ENCODE peak calls at places on chromosomes 12 and 14, in five cellular contexts. Y is transverse colon, A is heart left ventricle, O is endothelial cell, X is neural progenitor cell. G is an unnamed sample.

GRCh38 chr14:69012251-69012953 is 33.3 kb upstream of the ACTN1 start:
- DNase-seq in Y (no peak), A (no peak), O (no peak), X (no peak), G (no peak)

GRCh38 chr14:100784523-100785337 is 41.2 kb upstream of the MEG3 start:
- DNase-seq in Y (no peak), A (peak; percentile 28), O (no peak), X (no peak), G (no peak)

GRCh38 chr12:45148619-45149018 is 67.3 kb upstream of the ANO6 start:
- DNase-seq in Y (no peak), A (no peak), O (no peak), X (no peak), G (no peak)

GRCh38 chr14:100438678-100439592 is 115.8 kb downstream of the SLC25A47 start:
- DNase-seq in Y (peak; percentile 87), A (no peak), O (no peak), X (no peak), G (no peak)

GRCh38 chr12:91140660-91141045 is 29.4 kb upstream of the LUM start:
- DNase-seq in Y (no peak), A (no peak), O (no peak), X (no peak), G (no peak)

GRCh38 chr12:54958048-54958658 is 26.4 kb downstream of the TESPA1 start:
- DNase-seq in Y (peak; percentile 29), A (no peak), O (peak; percentile 55), X (peak; percentile 74), G (no peak)

GRCh38 chr12:3718100-3718499 is 34.8 kb downstream of the CRACR2A start:
- DNase-seq in Y (no peak), A (peak; percentile 66), O (no peak), X (no peak), G (no peak)

GRCh38 chr12:94640134-94640928 is 10.0 kb downstream of the TMCC3 start:
- DNase-seq in Y (peak; percentile 17), A (no peak), O (no peak), X (no peak), G (no peak)

GRCh38 chr14:75443203-75443969 is 15.6 kb downstream of the JDP2 start:
- DNase-seq in Y (no peak), A (no peak), O (no peak), X (no peak), G (no peak)

GRCh38 chr12:120247183-120247582 is 18.3 kb downstream of the PXN start:
- DNase-seq in Y (no peak), A (no peak), O (no peak), X (no peak), G (no peak)

GRCh38 chr12:13049816-13050215 is 5.6 kb downstream of the FAM234B start:
- DNase-seq in Y (no peak), A (no peak), O (peak; percentile 15), X (no peak), G (no peak)

GRCh38 chr14:101458536-101459391 is 102.5 kb upstream of the DIO3 start:
- DNase-seq in Y (no peak), A (no peak), O (no peak), X (peak; percentile 73), G (no peak)

GRCh38 chr14:75283884-75284563 is 5.4 kb downstream of the FOS start:
- DNase-seq in Y (peak; percentile 78), A (no peak), O (no peak), X (no peak), G (no peak)

GRCh38 chr12:67220065-67220464 is 49.1 kb upstream of the CAND1 start:
- DNase-seq in Y (peak; percentile 11), A (no peak), O (peak; percentile 16), X (peak; percentile 32), G (no peak)
- TF ChIP-seq CTCF in Y (peak; percentile 20), A (peak; percentile 38), O (no peak), X (peak; percentile 45), G (no peak)

GRCh38 chr14:97299661-97300060 is 502.5 kb downstream of the VRK1 start:
- DNase-seq in Y (no peak), A (no peak), O (no peak), X (peak; percentile 55), G (no peak)
- TF ChIP-seq CTCF in Y (no peak), A (no peak), O (no peak), X (peak; percentile 61), G (no peak)

GRCh38 chr12:6049992-6050391 is 74.5 kb downstream of the VWF start:
- DNase-seq in Y (no peak), A (no peak), O (no peak), X (no peak), G (no peak)
- TF ChIP-seq CTCF in Y (no peak), A (no peak), O (no peak), X (no peak), G (no peak)

DNA sequence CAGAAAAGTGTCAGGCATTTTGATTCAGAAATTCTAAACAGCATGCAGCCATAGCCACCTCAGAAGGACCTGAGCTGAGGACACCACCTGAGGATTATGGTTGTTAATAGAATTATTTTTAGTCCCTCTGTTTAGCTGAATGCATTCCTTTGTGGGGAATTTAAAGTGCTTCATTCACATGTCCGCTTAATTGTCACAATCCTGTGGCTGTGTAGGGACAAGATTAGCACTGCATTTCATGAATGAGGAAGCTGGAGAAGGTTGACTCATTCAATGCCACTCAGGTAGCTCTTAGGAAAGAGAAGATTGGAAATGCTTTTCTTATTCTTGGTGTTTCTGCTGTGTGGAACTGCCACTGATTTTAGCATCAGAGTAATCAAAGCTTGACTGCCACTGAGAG is 42.0 kb upstream of the KRR1 start:
- DNase-seq in Y (no peak), A (no peak), O (no peak), X (peak; percentile 49), G (no peak)
- TF ChIP-seq CTCF in Y (no peak), A (no peak), O (no peak), X (no peak), G (no peak)

GRCh38 chr12:50621435-50622304 is 116.9 kb downstream of the DIP2B start:
- DNase-seq in Y (peak; percentile 40), A (no peak), O (no peak), X (peak; percentile 73), G (no peak)

GRCh38 chr12:50619610-50619958 is 114.8 kb downstream of the DIP2B start:
- DNase-seq in Y (no peak), A (no peak), O (no peak), X (no peak), G (no peak)

GRCh38 chr12:50618864-50619609 is 114.3 kb downstream of the DIP2B start:
- DNase-seq in Y (peak; percentile 52), A (no peak), O (no peak), X (no peak), G (no peak)

GRCh38 chr12:50620975-50621360 is 116.2 kb downstream of the DIP2B start:
- DNase-seq in Y (no peak), A (no peak), O (no peak), X (no peak), G (no peak)

DNA sequence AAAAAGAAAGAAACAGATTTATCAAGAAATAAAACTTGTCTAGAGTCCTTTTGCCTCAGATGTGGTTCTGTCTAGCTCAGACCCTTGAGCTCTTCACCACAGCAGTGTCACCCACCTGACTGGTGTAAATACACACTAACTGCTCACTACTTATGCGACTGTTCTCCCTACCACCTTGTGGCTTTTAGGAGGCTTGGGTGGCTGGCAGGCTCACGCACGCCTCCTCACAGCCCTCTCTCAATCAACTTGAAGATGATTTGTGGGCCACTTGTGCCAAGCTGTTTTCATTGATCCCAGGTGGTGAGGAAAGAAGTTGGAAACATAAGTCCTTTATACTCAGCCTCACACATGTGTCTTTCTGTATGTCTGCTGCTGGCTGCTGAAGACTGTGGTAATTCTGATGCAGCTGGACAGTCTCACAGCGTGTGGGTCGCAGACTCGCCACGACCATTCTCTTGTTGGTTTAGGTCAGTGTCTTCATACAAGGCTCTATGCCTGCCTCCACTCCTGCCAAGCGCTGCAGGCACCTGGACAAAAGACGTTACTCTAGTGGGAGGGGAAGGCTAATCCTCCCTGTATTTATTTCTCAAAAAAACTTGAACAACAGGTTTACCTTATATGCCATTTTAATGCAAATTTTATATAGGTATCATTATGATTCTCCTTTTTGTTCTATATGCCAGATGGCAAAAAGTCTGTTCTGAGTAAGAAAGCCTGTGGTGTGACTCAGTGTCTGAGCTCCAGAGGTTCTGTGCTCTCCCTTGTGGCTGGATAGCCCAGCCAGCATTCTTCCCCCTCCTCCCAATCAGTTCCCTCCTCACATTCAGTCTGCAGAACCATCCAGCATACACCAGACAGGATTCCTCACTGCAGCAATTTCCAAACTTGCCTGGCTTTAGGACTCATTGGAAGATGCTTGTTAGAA is 115.5 kb downstream of the DIP2B start:
- DNase-seq in Y (no peak), A (no peak), O (no peak), X (peak; percentile 55), G (no peak)
- TF ChIP-seq CTCF in Y (no peak), A (no peak), O (no peak), X (no peak), G (no peak)

GRCh38 chr12:22551624-22552023 is 7.3 kb upstream of the C2CD5 start:
- DNase-seq in Y (no peak), A (no peak), O (no peak), X (no peak), G (no peak)
- TF ChIP-seq CTCF in Y (no peak), A (no peak), O (no peak), X (no peak), G (no peak)

DNA sequence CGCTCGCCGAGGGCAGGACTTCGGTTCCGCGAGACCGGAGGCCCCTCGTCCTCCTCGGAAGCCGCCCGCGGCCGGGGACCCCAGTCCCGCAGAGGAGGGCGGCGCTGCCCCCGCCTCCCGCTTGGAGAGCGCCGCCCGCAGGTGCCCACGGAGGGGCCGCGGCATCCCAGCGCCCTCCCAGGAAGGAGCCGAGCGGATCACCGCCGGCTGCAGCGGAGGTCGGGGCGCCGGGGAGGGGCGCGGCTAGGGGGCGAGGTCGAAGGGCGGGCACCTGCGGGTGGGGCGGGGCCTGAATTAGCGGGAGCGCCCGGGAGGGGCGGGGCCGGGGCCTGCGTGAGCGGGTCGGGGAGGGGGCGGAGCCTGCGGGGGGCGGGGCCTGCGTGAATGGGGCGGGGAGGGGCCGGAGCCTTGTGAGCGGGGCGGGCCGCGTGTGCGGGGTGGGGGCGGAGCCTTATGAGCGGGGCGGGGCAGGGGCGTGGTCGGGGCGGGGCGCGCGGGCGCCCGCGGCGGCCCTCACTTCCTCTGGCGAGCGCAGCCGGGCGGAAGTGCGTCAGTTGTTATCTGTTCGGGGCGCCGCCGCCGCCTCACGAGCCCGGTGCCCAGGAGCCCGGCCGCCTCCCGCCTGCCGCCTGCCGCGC is at the start of gene FBRSL1:
- DNase-seq in Y (peak; percentile 95), A (peak; percentile 95), O (peak; percentile 86), X (peak; percentile 97), G (peak; percentile 92)
- TF ChIP-seq CTCF in Y (no peak), A (no peak), O (no peak), X (peak; percentile 17), G (no peak)

GRCh38 chr14:70888681-70889175 is 18.5 kb upstream of the PCNX1 start:
- DNase-seq in Y (no peak), A (no peak), O (no peak), X (no peak), G (no peak)

GRCh38 chr14:70886421-70887206 is 20.6 kb upstream of the PCNX1 start:
- DNase-seq in Y (peak; percentile 63), A (no peak), O (no peak), X (no peak), G (no peak)

GRCh38 chr14:70887207-70888150 is 19.8 kb upstream of the PCNX1 start:
- DNase-seq in Y (no peak), A (no peak), O (no peak), X (no peak), G (no peak)

GRCh38 chr14:70889555-70889954 is 17.7 kb upstream of the PCNX1 start:
- DNase-seq in Y (no peak), A (no peak), O (no peak), X (no peak), G (no peak)

DNA sequence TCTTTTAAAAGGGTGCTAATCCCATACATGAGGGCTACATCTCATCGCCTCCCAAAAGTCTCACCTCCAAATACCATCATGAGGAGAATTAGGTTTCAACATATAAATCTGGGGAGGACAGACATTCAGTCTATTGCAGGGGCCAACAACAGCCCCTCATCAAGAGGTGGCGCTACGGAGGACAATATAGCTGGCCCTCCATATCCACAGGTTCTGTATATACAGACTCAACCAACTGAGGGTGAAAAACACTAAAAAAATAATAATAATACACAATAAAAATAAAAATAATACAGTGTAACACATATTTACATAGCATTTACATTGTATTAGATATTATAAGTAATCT is 19.1 kb upstream of the PCNX1 start:
- DNase-seq in Y (no peak), A (no peak), O (no peak), X (no peak), G (no peak)
- TF ChIP-seq CTCF in Y (no peak), A (no peak), O (no peak), X (peak; percentile 32), G (no peak)

G was measured in suprapubic skin.